ENCODE peak calls at places on chromosome 6, in eight cellular contexts. One of them, this sample, is unnamed.

GRCh38 chr6:49541210-49541724 is 9.2 kb upstream of the C6orf141 start:
- DNase-seq in body of pancreas: no peak
- DNase-seq in MM.1S: no peak
- DNase-seq in SK-N-SH: no peak
- DNase-seq in pancreas: no peak
- DNase-seq in heart right ventricle: no peak
- DNase-seq in cardiac muscle cell: peak; percentile 90
- DNase-seq in heart left ventricle: no peak
- DNase-seq in this sample: no peak

GRCh38 chr6:156828280-156828703 is 51.1 kb downstream of the ARID1B start:
- DNase-seq in heart left ventricle: no peak
- DNase-seq in pancreas: no peak
- DNase-seq in body of pancreas: peak; percentile 70
- DNase-seq in MM.1S: no peak
- DNase-seq in heart right ventricle: no peak
- DNase-seq in SK-N-SH: no peak
- DNase-seq in cardiac muscle cell: peak; percentile 67
- DNase-seq in this sample: no peak

GRCh38 chr6:105991561-105992314 is 94.4 kb upstream of the PRDM1 start:
- DNase-seq in MM.1S: peak; percentile 36
- DNase-seq in body of pancreas: peak; percentile 55
- DNase-seq in SK-N-SH: peak; percentile 29
- DNase-seq in cardiac muscle cell: no peak
- DNase-seq in heart right ventricle: no peak
- DNase-seq in heart left ventricle: no peak
- DNase-seq in pancreas: no peak
- DNase-seq in this sample: peak; percentile 67

GRCh38 chr6:167689278-167689677 is 137.4 kb upstream of the AFDN start:
- DNase-seq in cardiac muscle cell: no peak
- DNase-seq in pancreas: no peak
- DNase-seq in SK-N-SH: no peak
- DNase-seq in body of pancreas: no peak
- DNase-seq in heart left ventricle: no peak
- DNase-seq in MM.1S: no peak
- DNase-seq in heart right ventricle: no peak
- DNase-seq in this sample: no peak

GRCh38 chr6:105607624-105608392 is 204.9 kb upstream of the PREP start:
- DNase-seq in pancreas: no peak
- DNase-seq in heart right ventricle: no peak
- DNase-seq in SK-N-SH: no peak
- DNase-seq in cardiac muscle cell: no peak
- DNase-seq in body of pancreas: no peak
- DNase-seq in heart left ventricle: no peak
- DNase-seq in MM.1S: no peak
- DNase-seq in this sample: no peak

GRCh38 chr6:32852018-32852843 is 1.3 kb downstream of the TAP1 start:
- DNase-seq in SK-N-SH: no peak
- DNase-seq in body of pancreas: peak; percentile 38
- DNase-seq in heart right ventricle: peak; percentile 52
- DNase-seq in MM.1S: no peak
- DNase-seq in pancreas: no peak
- DNase-seq in cardiac muscle cell: peak; percentile 15
- DNase-seq in heart left ventricle: peak; percentile 51
- DNase-seq in this sample: no peak

GRCh38 chr6:131368077-131368911 is 204.7 kb upstream of the ARG1 start:
- DNase-seq in heart left ventricle: peak; percentile 20
- DNase-seq in cardiac muscle cell: peak; percentile 74
- DNase-seq in heart right ventricle: peak; percentile 33
- DNase-seq in SK-N-SH: no peak
- DNase-seq in body of pancreas: peak; percentile 81
- DNase-seq in MM.1S: peak; percentile 72
- DNase-seq in pancreas: peak; percentile 69
- DNase-seq in this sample: no peak

GRCh38 chr6:43033874-43034273 is 12.5 kb downstream of the RRP36 start:
- DNase-seq in MM.1S: no peak
- DNase-seq in pancreas: no peak
- DNase-seq in cardiac muscle cell: no peak
- DNase-seq in heart left ventricle: no peak
- DNase-seq in heart right ventricle: no peak
- DNase-seq in body of pancreas: no peak
- DNase-seq in SK-N-SH: no peak
- DNase-seq in this sample: no peak

GRCh38 chr6:113050979-113051378 is 703.8 kb downstream of the RFPL4B start:
- DNase-seq in pancreas: no peak
- DNase-seq in heart left ventricle: no peak
- DNase-seq in body of pancreas: no peak
- DNase-seq in heart right ventricle: no peak
- DNase-seq in SK-N-SH: peak; percentile 54
- DNase-seq in MM.1S: no peak
- DNase-seq in cardiac muscle cell: no peak
- DNase-seq in this sample: no peak

GRCh38 chr6:97925504-97925903 is 642.5 kb upstream of the MMS22L start:
- DNase-seq in MM.1S: no peak
- DNase-seq in cardiac muscle cell: no peak
- DNase-seq in body of pancreas: no peak
- DNase-seq in heart left ventricle: no peak
- DNase-seq in pancreas: no peak
- DNase-seq in SK-N-SH: no peak
- DNase-seq in heart right ventricle: no peak
- DNase-seq in this sample: no peak

GRCh38 chr6:32436995-32437836 is 2.5 kb upstream of the HLA-DRA start:
- DNase-seq in pancreas: no peak
- DNase-seq in MM.1S: peak; percentile 76
- DNase-seq in SK-N-SH: no peak
- DNase-seq in heart right ventricle: no peak
- DNase-seq in heart left ventricle: no peak
- DNase-seq in body of pancreas: no peak
- DNase-seq in cardiac muscle cell: peak; percentile 25
- DNase-seq in this sample: no peak

GRCh38 chr6:141562181-141562800 is 570.4 kb upstream of the GJE1 start:
- DNase-seq in heart left ventricle: peak; percentile 19
- DNase-seq in cardiac muscle cell: peak; percentile 43
- DNase-seq in pancreas: no peak
- DNase-seq in heart right ventricle: peak; percentile 23
- DNase-seq in SK-N-SH: peak; percentile 2
- DNase-seq in body of pancreas: peak; percentile 7
- DNase-seq in MM.1S: no peak
- DNase-seq in this sample: peak; percentile 32

GRCh38 chr6:18681828-18682503 is 294.8 kb downstream of the RNF144B start:
- DNase-seq in MM.1S: no peak
- DNase-seq in heart left ventricle: no peak
- DNase-seq in SK-N-SH: no peak
- DNase-seq in heart right ventricle: no peak
- DNase-seq in body of pancreas: no peak
- DNase-seq in cardiac muscle cell: no peak
- DNase-seq in pancreas: no peak
- DNase-seq in this sample: no peak

GRCh38 chr6:18684343-18684742 is 297.2 kb downstream of the RNF144B start:
- DNase-seq in heart right ventricle: no peak
- DNase-seq in body of pancreas: no peak
- DNase-seq in SK-N-SH: no peak
- DNase-seq in heart left ventricle: no peak
- DNase-seq in MM.1S: no peak
- DNase-seq in pancreas: no peak
- DNase-seq in cardiac muscle cell: no peak
- DNase-seq in this sample: no peak

GRCh38 chr6:18680842-18681241 is 293.7 kb downstream of the RNF144B start:
- DNase-seq in cardiac muscle cell: no peak
- DNase-seq in SK-N-SH: no peak
- DNase-seq in heart right ventricle: no peak
- DNase-seq in MM.1S: no peak
- DNase-seq in heart left ventricle: no peak
- DNase-seq in body of pancreas: no peak
- DNase-seq in pancreas: no peak
- DNase-seq in this sample: peak; percentile 8
- TF ChIP-seq CTCF in cardiac muscle cell: no peak
- TF ChIP-seq CTCF in SK-N-SH: peak; percentile 24
- TF ChIP-seq CTCF in heart right ventricle: no peak
- TF ChIP-seq CTCF in MM.1S: peak; percentile 18
- TF ChIP-seq CTCF in heart left ventricle: no peak
- TF ChIP-seq CTCF in body of pancreas: no peak
- TF ChIP-seq CTCF in pancreas: no peak
- TF ChIP-seq CTCF in this sample: peak; percentile 17

GRCh38 chr6:37636112-37636511 is 61.6 kb downstream of the MDGA1 start:
- DNase-seq in pancreas: no peak
- DNase-seq in cardiac muscle cell: no peak
- DNase-seq in heart right ventricle: no peak
- DNase-seq in MM.1S: no peak
- DNase-seq in heart left ventricle: no peak
- DNase-seq in body of pancreas: no peak
- DNase-seq in SK-N-SH: no peak
- DNase-seq in this sample: peak; percentile 7
- H3K4me3 ChIP-seq in pancreas: no peak overlapping the region
- H3K4me3 ChIP-seq in cardiac muscle cell: no peak overlapping the region
- H3K4me3 ChIP-seq in heart right ventricle: no peak overlapping the region
- H3K4me3 ChIP-seq in MM.1S: no peak overlapping the region
- H3K4me3 ChIP-seq in heart left ventricle: no peak overlapping the region
- H3K4me3 ChIP-seq in body of pancreas: no peak overlapping the region
- H3K4me3 ChIP-seq in SK-N-SH: no peak overlapping the region
- H3K4me3 ChIP-seq in this sample: no peak overlapping the region

DNA sequence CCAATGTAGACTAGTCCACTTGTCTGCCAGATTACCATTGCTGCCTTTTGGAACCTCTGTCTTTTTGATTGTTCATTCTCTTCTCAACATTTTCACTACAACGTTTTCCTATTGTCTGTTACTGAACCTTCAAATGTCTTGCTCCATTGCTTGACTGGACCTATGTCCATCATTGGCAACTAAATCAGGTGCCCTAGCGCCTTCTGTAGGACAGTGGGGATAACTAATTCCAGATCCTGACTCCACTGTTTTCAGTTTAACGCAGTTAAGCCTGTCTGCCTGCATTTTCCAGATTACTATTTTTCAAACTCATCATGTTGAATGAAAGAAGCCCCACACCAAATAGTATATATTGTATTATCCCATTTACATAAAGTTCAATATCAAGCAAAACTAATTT is 433.6 kb downstream of the RNF144B start:
- DNase-seq in heart right ventricle: no peak
- DNase-seq in cardiac muscle cell: no peak
- DNase-seq in heart left ventricle: no peak
- DNase-seq in pancreas: no peak
- DNase-seq in body of pancreas: no peak
- DNase-seq in MM.1S: no peak
- DNase-seq in SK-N-SH: no peak
- DNase-seq in this sample: no peak
- H3K9me3 ChIP-seq in heart right ventricle: peaks cover 17% of the 10 kb centered on the region
- H3K9me3 ChIP-seq in cardiac muscle cell: peaks cover 4% of the 10 kb centered on the region
- H3K9me3 ChIP-seq in heart left ventricle: peaks cover 45% of the 10 kb centered on the region
- H3K9me3 ChIP-seq in pancreas: no peaks in the 10 kb centered on the region
- H3K9me3 ChIP-seq in body of pancreas: peaks cover 14% of the 10 kb centered on the region
- H3K9me3 ChIP-seq in MM.1S: no peaks in the 10 kb centered on the region
- H3K9me3 ChIP-seq in SK-N-SH: peaks cover 7% of the 10 kb centered on the region
- H3K9me3 ChIP-seq in this sample: peaks cover 13% of the 10 kb centered on the region

DNA sequence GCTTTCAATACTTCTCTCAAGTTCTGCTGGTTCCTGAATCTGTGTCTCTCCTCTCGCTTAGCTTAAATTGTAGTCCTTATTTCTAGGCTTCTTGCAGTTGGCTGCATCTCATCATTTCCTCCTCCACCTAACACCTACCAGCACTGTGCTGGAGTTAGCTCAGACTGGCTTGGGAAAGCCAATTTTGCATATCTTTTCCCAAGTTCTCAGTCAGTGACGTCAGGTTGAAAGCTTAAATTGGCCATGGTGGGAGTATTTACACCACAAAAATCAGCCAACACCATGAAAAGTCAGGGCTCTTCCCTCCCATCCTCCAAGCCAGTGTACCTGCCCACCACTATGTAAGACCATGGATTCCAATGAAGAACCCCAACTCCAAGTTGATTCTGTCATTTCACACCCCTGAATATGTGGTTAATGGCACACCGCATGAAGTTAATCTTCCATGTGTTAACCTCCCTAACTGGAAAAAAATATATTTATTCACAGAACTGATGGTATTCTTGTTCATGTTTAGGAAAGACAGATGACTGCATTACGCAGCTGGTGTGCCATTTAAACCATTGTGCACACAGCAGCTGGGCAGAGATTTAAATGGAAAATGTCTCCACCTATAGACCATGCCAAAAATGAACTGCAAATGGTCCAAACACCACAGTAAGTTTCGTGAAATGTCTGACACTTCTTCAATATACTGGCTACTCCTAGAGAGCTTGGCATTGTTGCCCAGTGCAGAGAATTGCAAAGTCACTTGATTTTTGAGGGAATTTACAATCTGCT is 274.1 kb upstream of the MAP3K7 start:
- DNase-seq in pancreas: no peak
- DNase-seq in heart right ventricle: no peak
- DNase-seq in cardiac muscle cell: peak; percentile 12
- DNase-seq in SK-N-SH: no peak
- DNase-seq in heart left ventricle: no peak
- DNase-seq in MM.1S: no peak
- DNase-seq in body of pancreas: no peak
- DNase-seq in this sample: peak; percentile 8
- TF ChIP-seq CTCF in pancreas: no peak
- TF ChIP-seq CTCF in heart right ventricle: no peak
- TF ChIP-seq CTCF in cardiac muscle cell: no peak
- TF ChIP-seq CTCF in SK-N-SH: peak; percentile 47
- TF ChIP-seq CTCF in heart left ventricle: no peak
- TF ChIP-seq CTCF in MM.1S: peak; percentile 28
- TF ChIP-seq CTCF in body of pancreas: peak; percentile 28
- TF ChIP-seq CTCF in this sample: peak; percentile 35

GRCh38 chr6:51843470-51844390 is 243.7 kb downstream of the PKHD1 start:
- DNase-seq in MM.1S: no peak
- DNase-seq in body of pancreas: no peak
- DNase-seq in cardiac muscle cell: no peak
- DNase-seq in heart right ventricle: no peak
- DNase-seq in SK-N-SH: peak; percentile 9
- DNase-seq in heart left ventricle: no peak
- DNase-seq in pancreas: no peak
- DNase-seq in this sample: no peak

GRCh38 chr6:51839975-51840374 is 247.4 kb downstream of the PKHD1 start:
- DNase-seq in pancreas: no peak
- DNase-seq in SK-N-SH: no peak
- DNase-seq in heart right ventricle: no peak
- DNase-seq in heart left ventricle: no peak
- DNase-seq in cardiac muscle cell: no peak
- DNase-seq in MM.1S: no peak
- DNase-seq in body of pancreas: no peak
- DNase-seq in this sample: no peak

GRCh38 chr6:51842487-51843469 is 244.6 kb downstream of the PKHD1 start:
- DNase-seq in pancreas: no peak
- DNase-seq in heart left ventricle: no peak
- DNase-seq in body of pancreas: no peak
- DNase-seq in cardiac muscle cell: no peak
- DNase-seq in heart right ventricle: no peak
- DNase-seq in SK-N-SH: no peak
- DNase-seq in MM.1S: no peak
- DNase-seq in this sample: no peak

GRCh38 chr6:51842066-51842465 is 245.3 kb downstream of the PKHD1 start:
- DNase-seq in cardiac muscle cell: no peak
- DNase-seq in heart right ventricle: no peak
- DNase-seq in heart left ventricle: no peak
- DNase-seq in MM.1S: no peak
- DNase-seq in pancreas: no peak
- DNase-seq in body of pancreas: no peak
- DNase-seq in SK-N-SH: no peak
- DNase-seq in this sample: no peak

GRCh38 chr6:51841656-51842055 is 245.8 kb downstream of the PKHD1 start:
- DNase-seq in SK-N-SH: no peak
- DNase-seq in body of pancreas: no peak
- DNase-seq in MM.1S: no peak
- DNase-seq in heart left ventricle: no peak
- DNase-seq in heart right ventricle: no peak
- DNase-seq in cardiac muscle cell: no peak
- DNase-seq in pancreas: no peak
- DNase-seq in this sample: no peak
- H3K4me3 ChIP-seq in SK-N-SH: no peak overlapping the region
- H3K4me3 ChIP-seq in body of pancreas: no peak overlapping the region
- H3K4me3 ChIP-seq in MM.1S: no peak overlapping the region
- H3K4me3 ChIP-seq in heart left ventricle: no peak overlapping the region
- H3K4me3 ChIP-seq in heart right ventricle: no peak overlapping the region
- H3K4me3 ChIP-seq in cardiac muscle cell: no peak overlapping the region
- H3K4me3 ChIP-seq in pancreas: no peak overlapping the region
- H3K4me3 ChIP-seq in this sample: no peak overlapping the region

This sample was measured in Caco-2.